ENCODE peak calls at places on chromosomes 13 and 19, in nine cellular contexts. N, V, M, G, F, Q, X, T and Y are unnamed samples.

GRCh38 chr13:27141746-27142145 is 29.9 kb downstream of the USP12 start:
- DNase-seq in N (no peak), T (no peak), Q (no peak), X (no peak), F (no peak), V (no peak), M (no peak), G (no peak), Y (no peak)

GRCh38 chr13:74205313-74205690 is 71.1 kb upstream of the KLF12 start:
- DNase-seq in F (no peak), X (no peak), G (no peak), N (no peak), Q (no peak), V (no peak), T (no peak), M (no peak), Y (no peak)

GRCh38 chr13:64471916-64472315 is 2758.2 kb downstream of the PCDH9 start:
- DNase-seq in F (no peak), M (no peak), V (peak), G (peak), T (peak), N (peak), Q (peak), X (no peak), Y (no peak)

GRCh38 chr19:48598996-48599626 is 7.4 kb upstream of the SPACA4 start:
- DNase-seq in X (no peak), G (no peak), F (no peak), V (no peak), Q (no peak), T (no peak), M (no peak), N (no peak), Y (no peak)

GRCh38 chr13:74644239-74644638 is 510.0 kb upstream of the KLF12 start:
- DNase-seq in X (no peak), G (no peak), M (no peak), N (peak), Q (peak), F (no peak), T (peak), V (no peak), Y (no peak)

GRCh38 chr19:11375143-11375948 is 880 bp downstream of the SWSAP1 start:
- DNase-seq in X (peak), N (no peak), F (peak), V (no peak), M (peak), T (no peak), G (no peak), Q (no peak), Y (no peak)

GRCh38 chr13:109494955-109495354 is 291.4 kb downstream of the IRS2 start:
- DNase-seq in N (peak), Q (peak), M (no peak), T (peak), V (no peak), G (peak), X (no peak), F (no peak), Y (no peak)

GRCh38 chr13:92804346-92804745 is 422.3 kb upstream of the GPC6 start:
- DNase-seq in G (peak), X (no peak), V (no peak), N (peak), M (no peak), T (peak), F (no peak), Q (peak), Y (no peak)

GRCh38 chr19:32603961-32604360 is 23.0 kb downstream of the PDCD5 start:
- DNase-seq in M (no peak), V (no peak), X (no peak), N (no peak), F (no peak), G (no peak), Q (no peak), T (no peak), Y (no peak)

GRCh38 chr19:36136975-36137686 is 2.7 kb upstream of the CAPNS1 start:
- DNase-seq in T (peak), M (no peak), Q (peak), G (peak), V (no peak), N (peak), F (no peak), X (peak), Y (peak)

GRCh38 chr13:83498486-83499190 is 383.6 kb downstream of the SLITRK1 start:
- DNase-seq in V (peak), N (peak), Q (peak), M (no peak), G (peak), X (no peak), T (peak), F (no peak), Y (no peak)

GRCh38 chr13:37540228-37540627 is 58.3 kb downstream of the POSTN start:
- DNase-seq in Q (peak), M (no peak), V (no peak), F (no peak), X (no peak), N (peak), G (no peak), T (peak), Y (no peak)

GRCh38 chr19:1860133-1860775 is 3.1 kb downstream of the KLF16 start:
- DNase-seq in V (peak), F (peak), N (peak), Q (peak), M (peak), T (peak), G (peak), X (no peak), Y (no peak)

GRCh38 chr19:45615795-45616708 is 14.0 kb upstream of the GPR4 start:
- DNase-seq in T (peak), N (peak), Q (peak), F (peak), V (no peak), G (peak), X (peak), M (peak), Y (peak)

GRCh38 chr19:9936151-9937000 is at the start of gene OLFM2:
- DNase-seq in T (no peak), V (no peak), M (peak), X (no peak), N (no peak), Q (no peak), G (no peak), F (peak), Y (no peak)

GRCh38 chr13:110340812-110341444 is 33.8 kb downstream of the COL4A2 start:
- DNase-seq in N (peak), M (peak), Q (peak), V (no peak), T (peak), X (peak), F (no peak), G (no peak), Y (no peak)

GRCh38 chr19:10270180-10270615 is 722 bp upstream of the ICAM1 start:
- DNase-seq in F (peak), Q (no peak), M (peak), X (peak), N (no peak), T (peak), G (peak), V (no peak), Y (no peak)

GRCh38 chr19:38729653-38730469 is 14.4 kb downstream of the CAPN12 start:
- DNase-seq in N (peak), X (no peak), Q (peak), M (peak), F (peak), G (peak), T (peak), V (no peak), Y (no peak)

GRCh38 chr13:99648905-99649304 is 147.6 kb downstream of the TM9SF2 start:
- DNase-seq in G (no peak), F (no peak), T (no peak), Q (no peak), N (no peak), V (no peak), X (no peak), M (no peak), Y (no peak)

GRCh38 chr13:49584771-49585182 is 581 bp downstream of the RCBTB1 start:
- DNase-seq in X (no peak), Q (peak), T (peak), G (no peak), V (no peak), M (no peak), N (peak), F (peak), Y (no peak)

GRCh38 chr19:918481-919156 is 1.5 kb downstream of the KISS1R start:
- DNase-seq in M (no peak), T (no peak), X (no peak), Q (no peak), G (no peak), F (peak), N (no peak), V (no peak), Y (no peak)

GRCh38 chr13:73677041-73677589 is 457.1 kb downstream of the KLF12 start:
- DNase-seq in N (peak), F (no peak), M (no peak), Q (peak), X (peak), G (peak), T (peak), V (no peak), Y (no peak)

GRCh38 chr19:16326401-16327130 is 1.9 kb downstream of the KLF2 start:
- DNase-seq in V (no peak), M (peak), T (peak), N (no peak), Q (peak), X (peak), F (peak), G (no peak), Y (no peak)

GRCh38 chr13:80297094-80297493 is 43.8 kb downstream of the SPRY2 start:
- DNase-seq in T (no peak), M (no peak), G (no peak), V (no peak), Q (no peak), X (no peak), N (no peak), F (no peak), Y (no peak)

GRCh38 chr19:46925548-46925950 is 64.8 kb downstream of the ARHGAP35 start:
- DNase-seq in Q (peak), F (no peak), G (peak), M (no peak), V (no peak), T (peak), N (no peak), X (no peak), Y (no peak)

GRCh38 chr13:75355609-75356008 is 126.4 kb downstream of the TBC1D4 start:
- DNase-seq in V (no peak), T (no peak), X (no peak), F (no peak), N (no peak), M (no peak), G (no peak), Q (no peak), Y (no peak)